ENCODE peak calls at places on chromosomes 5 and 9, in four cellular contexts. T is kidney epithelial cell, J is suprapubic skin, N is hepatocyte. K is an unnamed sample.

GRCh38 chr9:89810434-89810833 is 205.6 kb downstream of the GADD45G start:
- DNase-seq in T (peak; percentile 37), J (no peak), N (no peak), K (no peak)

GRCh38 chr5:88419931-88420330 is 151.3 kb upstream of the TMEM161B start:
- DNase-seq in T (no peak), J (no peak), N (no peak), K (no peak)

GRCh38 chr9:126704157-126704941 is 90.6 kb downstream of the LMX1B start:
- DNase-seq in T (peak; percentile 50), J (peak; percentile 58), N (peak; percentile 79), K (peak; percentile 71)

GRCh38 chr5:112419596-112420110 is 576 bp upstream of the EPB41L4A start:
- DNase-seq in T (no peak), J (peak; percentile 79), N (peak; percentile 76), K (peak; percentile 77)

GRCh38 chr5:178530526-178530925 is 59.7 kb downstream of the COL23A1 start:
- DNase-seq in T (no peak), J (peak; percentile 16), N (no peak), K (no peak)

GRCh38 chr5:96687812-96688453 is 25.8 kb downstream of the CAST start:
- DNase-seq in T (no peak), J (no peak), N (peak; percentile 52), K (peak; percentile 40)

GRCh38 chr5:135367554-135367953 is 31.5 kb downstream of the MACROH2A1 start:
- DNase-seq in T (no peak), J (peak; percentile 18), N (no peak), K (no peak)

GRCh38 chr5:161546463-161547301 is at the start of gene GABRB2:
- DNase-seq in T (no peak), J (peak; percentile 63), N (peak; percentile 74), K (peak; percentile 56)

GRCh38 chr5:90421136-90421535 is 11.6 kb upstream of the CETN3 start:
- DNase-seq in T (no peak), J (no peak), N (peak; percentile 42), K (no peak)

GRCh38 chr9:19998823-19999455 is 210.1 kb upstream of the SLC24A2 start:
- DNase-seq in T (no peak), J (no peak), N (no peak), K (no peak)

GRCh38 chr5:171365351-171365750 is 22.3 kb upstream of the NPM1 start:
- DNase-seq in T (no peak), J (no peak), N (no peak), K (peak; percentile 72)

GRCh38 chr5:167853421-167853820 is 438.0 kb upstream of the WWC1 start:
- DNase-seq in T (no peak), J (no peak), N (no peak), K (no peak)

GRCh38 chr5:3893975-3894374 is 298.3 kb downstream of the IRX1 start:
- DNase-seq in T (no peak), J (no peak), N (no peak), K (no peak)

GRCh38 chr5:59842999-59843398 is 50.5 kb downstream of the PDE4D start:
- DNase-seq in T (no peak), J (no peak), N (no peak), K (no peak)

GRCh38 chr5:135210286-135211055 is 176.4 kb upstream of the PITX1 start:
- DNase-seq in T (no peak), J (no peak), N (no peak), K (no peak)

GRCh38 chr9:111559000-111559610 is 34.1 kb downstream of the ZNF483 start:
- DNase-seq in T (no peak), J (no peak), N (peak; percentile 7), K (no peak)

GRCh38 chr5:94849821-94850736 is 231.6 kb downstream of the SLF1 start:
- DNase-seq in T (peak; percentile 14), J (no peak), N (peak; percentile 61), K (peak; percentile 5)

GRCh38 chr9:117013596-117013995 is 326.5 kb downstream of the TRIM32 start:
- DNase-seq in T (no peak), J (no peak), N (no peak), K (no peak)

GRCh38 chr5:88643315-88643714 is 239.7 kb downstream of the MEF2C start:
- DNase-seq in T (no peak), J (no peak), N (no peak), K (no peak)

GRCh38 chr5:121526908-121527307 is 324.8 kb upstream of the FTMT start:
- DNase-seq in T (no peak), J (no peak), N (no peak), K (no peak)

GRCh38 chr9:117184173-117184572 is 230.7 kb downstream of the ASTN2 start:
- DNase-seq in T (no peak), J (no peak), N (no peak), K (no peak)

GRCh38 chr9:97638666-97639065 is 5.0 kb downstream of the NCBP1 start:
- DNase-seq in T (no peak), J (no peak), N (no peak), K (peak; percentile 11)

GRCh38 chr5:73387630-73388370 is 60.8 kb downstream of the FOXD1 start:
- DNase-seq in T (no peak), J (no peak), N (no peak), K (no peak)

GRCh38 chr9:127049044-127049443 is 73.4 kb downstream of the ANGPTL2 start:
- DNase-seq in T (peak; percentile 62), J (peak; percentile 65), N (peak; percentile 37), K (no peak)

GRCh38 chr5:117266237-117266725 is 691.7 kb upstream of the SEMA6A start:
- DNase-seq in T (no peak), J (no peak), N (no peak), K (no peak)

GRCh38 chr5:172438304-172438652 is 16.0 kb downstream of the SH3PXD2B start:
- DNase-seq in T (no peak), J (no peak), N (no peak), K (no peak)

GRCh38 chr5:160457255-160457654 is 35.6 kb downstream of the PTTG1 start:
- DNase-seq in T (no peak), J (no peak), N (no peak), K (no peak)

GRCh38 chr5:141683596-141684161 is 1.6 kb upstream of the ARAP3 start:
- DNase-seq in T (no peak), J (no peak), N (no peak), K (no peak)

GRCh38 chr9:95936579-95937075 is 61.1 kb downstream of the ERCC6L2 start:
- DNase-seq in T (no peak), J (no peak), N (no peak), K (no peak)

GRCh38 chr5:142204219-142204618 is 95.6 kb downstream of the NDFIP1 start:
- DNase-seq in T (no peak), J (no peak), N (no peak), K (no peak)

DNA sequence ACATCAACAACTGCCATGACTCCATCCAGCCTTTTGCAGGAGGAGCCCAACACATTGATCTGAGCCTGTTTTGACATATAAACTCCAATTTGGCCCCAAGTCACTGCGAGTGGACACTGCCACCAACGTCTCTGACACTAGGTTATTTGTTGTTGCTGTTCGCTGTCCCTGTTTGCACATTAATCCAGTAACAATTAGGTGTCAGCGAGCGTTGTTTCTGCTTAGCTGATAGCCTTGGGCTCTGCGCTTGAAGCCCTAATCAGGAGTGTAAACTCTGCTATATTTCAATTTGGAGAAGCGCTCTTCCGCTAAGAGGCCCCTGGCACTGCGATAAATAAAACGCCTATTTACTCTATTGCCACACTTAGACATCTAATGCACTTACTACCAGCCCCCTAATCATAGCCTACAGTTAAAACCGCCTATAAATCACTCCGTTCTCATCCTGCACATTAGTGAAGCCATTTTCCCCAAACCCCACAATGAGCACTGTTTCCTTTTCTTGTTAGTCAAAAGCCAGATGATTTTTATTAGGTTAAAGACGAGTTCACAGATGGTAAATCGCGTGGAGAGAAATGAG is 195.9 kb upstream of the TBCA start:
- DNase-seq in T (no peak), J (no peak), N (no peak), K (no peak)
- H3K4me3 ChIP-seq in T (peak overlapping the region; percentile 1), J (peak overlapping the region; percentile 39), N (peak overlapping the region; percentile 48), K (peak overlapping the region; percentile 34)

DNA sequence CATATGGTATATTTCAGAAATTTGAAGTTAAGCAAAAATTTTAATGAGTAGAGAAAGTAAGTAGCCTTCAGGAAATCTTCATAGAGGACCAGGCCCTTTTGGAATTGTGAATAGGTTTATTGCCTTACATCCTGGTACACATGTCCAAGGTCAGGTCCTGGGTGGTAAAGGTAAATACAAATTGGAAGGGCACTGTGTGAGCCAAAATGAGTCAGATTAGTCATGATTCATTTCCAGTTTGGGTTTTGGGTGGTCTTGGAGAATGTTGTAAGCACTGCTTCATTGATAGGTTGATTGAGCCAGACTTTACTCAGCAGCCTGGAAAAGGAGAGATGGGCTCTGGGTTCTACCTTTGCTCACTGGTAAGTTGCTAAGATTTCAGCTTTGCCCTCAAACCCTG is 82.5 kb upstream of the ZNF169 start:
- DNase-seq in T (no peak), J (no peak), N (no peak), K (no peak)
- H3K36me3 ChIP-seq in T (peaks cover 3% of the 10 kb centered on the region), J (peaks cover 37% of the 10 kb centered on the region), N (no peaks in the 10 kb centered on the region), K (peaks cover 10% of the 10 kb centered on the region)

DNA sequence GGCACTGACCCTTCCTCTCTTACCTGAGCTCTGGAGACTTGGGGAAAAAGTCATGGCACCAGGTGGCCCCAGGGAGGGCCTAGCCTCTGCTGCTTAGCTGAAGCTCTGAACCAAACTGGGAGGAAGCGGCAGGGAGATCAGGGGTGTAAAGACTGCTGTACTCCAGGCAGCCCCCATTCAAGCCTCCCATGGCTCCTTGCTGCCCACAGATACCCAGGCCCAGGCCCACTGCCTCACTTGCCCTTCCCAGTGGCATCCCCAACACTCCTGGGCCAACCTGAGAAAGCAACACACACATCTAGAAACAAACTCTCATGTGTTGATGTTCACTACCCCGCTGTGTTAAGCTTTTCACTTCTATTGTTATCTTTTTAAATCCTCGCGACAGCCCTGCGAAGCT is 151.6 kb downstream of the C5orf15 start:
- DNase-seq in T (no peak), J (no peak), N (no peak), K (no peak)
- H3K27me3 ChIP-seq in T (peaks cover 2% of the 10 kb centered on the region), J (peaks cover 2% of the 10 kb centered on the region), N (no peaks in the 10 kb centered on the region), K (no peaks in the 10 kb centered on the region)

DNA sequence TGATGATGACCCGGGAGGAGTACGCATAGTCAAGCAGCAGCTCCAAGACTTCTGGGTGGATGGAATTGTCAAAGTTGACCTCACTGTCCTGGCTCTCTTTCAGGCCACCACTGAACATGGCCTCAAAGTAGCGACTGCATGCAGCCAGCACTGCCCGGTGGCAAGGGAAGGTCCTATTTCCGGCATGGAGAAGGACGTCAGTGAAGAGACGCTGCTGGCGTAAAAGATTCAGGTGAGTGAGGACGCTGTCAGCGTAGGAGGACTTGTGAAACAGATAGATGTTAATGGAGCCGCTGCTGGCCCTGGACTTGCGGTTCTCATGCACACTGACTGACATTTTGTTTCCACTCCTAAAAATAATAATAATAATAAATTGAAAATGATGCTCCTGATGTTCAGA is 4.4 kb downstream of the ENC1 start:
- DNase-seq in T (no peak), J (no peak), N (no peak), K (no peak)
- H3K4me3 ChIP-seq in T (no peak overlapping the region), J (no peak overlapping the region), N (no peak overlapping the region), K (no peak overlapping the region)

GRCh38 chr9:129011761-129012281 is 16.3 kb downstream of the SH3GLB2 start:
- DNase-seq in T (no peak), J (no peak), N (no peak), K (peak; percentile 60)
- H3K36me3 ChIP-seq in T (peaks cover 1% of the 10 kb centered on the region), J (peaks cover 85% of the 10 kb centered on the region), N (no peaks in the 10 kb centered on the region), K (peaks cover 22% of the 10 kb centered on the region)

GRCh38 chr5:55173696-55174101 is 722 bp upstream of the CDC20B start:
- DNase-seq in T (no peak), J (no peak), N (no peak), K (peak; percentile 40)
- H3K27me3 ChIP-seq in T (peaks cover 15% of the 10 kb centered on the region), J (peaks cover 67% of the 10 kb centered on the region), N (peaks cover 57% of the 10 kb centered on the region), K (peaks cover 66% of the 10 kb centered on the region)